ENCODE peak calls at places on chromosomes 7 and 10, in five cellular contexts. W, S, G, N and D are unnamed samples.

GRCh38 chr10:525565-526315 is 163.7 kb downstream of the DIP2C start:
- DNase-seq in W (no peak), S (no peak), G (no peak), N (no peak), D (peak; percentile 58)

GRCh38 chr10:121096617-121097431 is 245.7 kb downstream of the WDR11 start:
- DNase-seq in W (peak; percentile 3), S (no peak), G (no peak), N (no peak), D (no peak)

GRCh38 chr10:29105516-29106215 is 183.2 kb upstream of the LYZL1 start:
- DNase-seq in W (no peak), S (no peak), G (no peak), N (no peak), D (no peak)

GRCh38 chr10:71213761-71214440 is 1.5 kb downstream of the UNC5B start:
- DNase-seq in W (no peak), S (no peak), G (no peak), N (no peak), D (no peak)

GRCh38 chr7:30166155-30166840 is 31.5 kb downstream of the MTURN start:
- DNase-seq in W (no peak), S (no peak), G (no peak), N (no peak), D (no peak)

GRCh38 chr10:132875435-132875834 is 66.9 kb downstream of the CFAP46 start:
- DNase-seq in W (no peak), S (no peak), G (no peak), N (no peak), D (peak; percentile 17)

GRCh38 chr7:47572939-47573757 is 8.8 kb downstream of the TNS3 start:
- DNase-seq in W (no peak), S (no peak), G (no peak), N (no peak), D (no peak)

GRCh38 chr10:98368644-98369043 is 46.3 kb downstream of the PYROXD2 start:
- DNase-seq in W (no peak), S (no peak), G (no peak), N (no peak), D (no peak)

GRCh38 chr10:31017534-31018361 is 13.9 kb downstream of the ZNF438 start:
- DNase-seq in W (no peak), S (no peak), G (no peak), N (no peak), D (no peak)

GRCh38 chr7:17298840-17299476 is 506 bp downstream of the AHR start:
- DNase-seq in W (no peak), S (peak; percentile 10), G (no peak), N (no peak), D (peak; percentile 78)

GRCh38 chr7:51316666-51317581 is at the start of gene COBL:
- DNase-seq in W (peak; percentile 38), S (no peak), G (no peak), N (no peak), D (peak; percentile 65)

GRCh38 chr7:118288098-118288497 is 63.6 kb downstream of the ANKRD7 start:
- DNase-seq in W (no peak), S (peak; percentile 73), G (no peak), N (no peak), D (no peak)
- TF ChIP-seq POLR2AphosphoS5 in W (no peak), S (no peak), G (no peak), N (no peak), D (no peak)

GRCh38 chr7:23471090-23471859 is 984 bp upstream of the IGF2BP3 start:
- DNase-seq in W (peak; percentile 95), S (peak; percentile 81), G (no peak), N (peak; percentile 72), D (no peak)

GRCh38 chr7:23472046-23472445 is 1.8 kb upstream of the IGF2BP3 start:
- DNase-seq in W (peak; percentile 37), S (peak; percentile 64), G (no peak), N (no peak), D (no peak)

GRCh38 chr7:23469150-23469960 is 936 bp downstream of the IGF2BP3 start:
- DNase-seq in W (peak; percentile 69), S (no peak), G (no peak), N (no peak), D (no peak)

GRCh38 chr7:23469961-23470250 is 385 bp downstream of the IGF2BP3 start:
- DNase-seq in W (no peak), S (no peak), G (no peak), N (no peak), D (no peak)

DNA sequence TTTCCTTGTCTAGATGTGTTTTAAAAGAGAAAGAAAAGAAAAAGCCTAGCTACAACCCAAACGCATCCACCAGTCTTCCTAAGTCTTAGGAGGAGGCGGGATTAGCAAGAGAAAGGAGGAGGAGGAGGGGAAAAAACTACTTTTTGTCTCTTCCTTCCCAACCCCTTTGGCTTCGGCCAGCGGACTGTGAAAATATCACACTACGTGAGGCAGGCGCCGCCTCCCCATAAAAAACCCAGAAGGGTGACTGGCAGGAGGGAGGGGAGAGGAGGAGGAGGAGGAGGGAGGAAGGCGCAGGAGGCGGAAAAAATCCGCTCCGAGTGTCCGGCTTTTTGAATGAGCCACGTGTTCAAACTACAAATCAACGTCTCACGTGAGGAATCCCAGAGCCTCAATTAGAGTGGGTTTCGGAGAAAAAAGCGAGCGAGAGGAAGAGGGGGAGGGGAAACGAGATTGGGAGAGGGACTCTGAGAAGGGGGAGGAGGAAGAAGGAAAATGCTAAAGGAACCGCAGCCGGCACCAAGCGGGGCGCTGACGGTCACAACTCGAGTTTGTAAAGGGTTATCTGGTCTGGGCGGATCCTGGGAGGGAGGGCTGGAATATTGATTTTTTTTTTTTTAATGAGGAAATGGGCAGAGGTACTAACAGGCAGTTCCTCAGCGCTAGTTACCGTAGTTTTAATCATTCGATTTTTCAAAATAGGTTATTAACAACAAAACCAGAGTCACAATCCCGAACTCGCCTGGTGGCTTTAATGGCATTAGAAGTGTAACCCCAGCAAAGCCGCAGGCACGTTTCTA is at the start of gene IGF2BP3:
- DNase-seq in W (peak; percentile 97), S (peak; percentile 94), G (peak; percentile 97), N (peak; percentile 97), D (no peak)
- H3K27ac ChIP-seq in W (peak within 1 kb of the TSS; percentile 93), S (peak within 1 kb of the TSS; percentile 96), G (peak within 1 kb of the TSS; percentile 100), N (peak within 1 kb of the TSS; percentile 97), D (no peak within 1 kb of the TSS)

GRCh38 chr7:2374401-2374800 is 19.8 kb downstream of the EIF3B start:
- DNase-seq in W (no peak), S (no peak), G (no peak), N (no peak), D (no peak)

GRCh38 chr7:2373646-2374045 is 19.0 kb downstream of the EIF3B start:
- DNase-seq in W (no peak), S (no peak), G (no peak), N (no peak), D (no peak)

GRCh38 chr7:2374830-2375728 is 20.5 kb downstream of the EIF3B start:
- DNase-seq in W (no peak), S (no peak), G (no peak), N (no peak), D (no peak)

GRCh38 chr7:2379161-2379560 is 24.2 kb upstream of the CHST12 start:
- DNase-seq in W (no peak), S (no peak), G (no peak), N (no peak), D (no peak)

GRCh38 chr7:2376351-2377154 is 21.9 kb downstream of the EIF3B start:
- DNase-seq in W (no peak), S (no peak), G (no peak), N (no peak), D (no peak)
- TF ChIP-seq POLR2AphosphoS5 in W (no peak), S (peak; percentile 26), G (no peak), N (no peak), D (no peak)

GRCh38 chr10:60955321-60955720 is 11.3 kb upstream of the RHOBTB1 start:
- DNase-seq in W (no peak), S (no peak), G (no peak), N (no peak), D (no peak)
- H3K27ac ChIP-seq in W (no peak overlapping the region), S (no peak overlapping the region), G (no peak overlapping the region), N (no peak overlapping the region), D (no peak overlapping the region)